ENCODE peak calls at places on chromosomes 16 and 17, in nine cellular contexts. Z is foreskin keratinocyte; W is stimulated activated CD4-positive, alpha-beta T cell treated with anti-CD3 and anti-CD28 coated beads, Interleukin-12 subunit alpha, Interleukin-12 subunit beta, amount 100 ng/mL, for 4 hours; Y is H9; G is dermis microvascular lymphatic vessel endothelial cell; J is Right ventricle myocardium superior; K is activated CD8-positive, alpha-beta memory T cell treated with anti-CD3 and anti-CD28 coated beads, Interleukin-2, amount 50 U/mL, for 48 hours; S is B cell; U is T-helper 2 cell. C is an unnamed sample.

GRCh38 chr17:48143629-48144028 is 36.1 kb downstream of the SNX11 start:
- DNase-seq in Z (no peak), J (no peak), Y (no peak), W (no peak), S (no peak), K (no peak), G (no peak), U (no peak), C (peak)

GRCh38 chr17:20267459-20267842 is 199.9 kb downstream of the LGALS9B start:
- DNase-seq in W (peak), K (no peak), S (no peak), Z (no peak), U (peak), J (no peak), Y (no peak), G (no peak), C (no peak)

GRCh38 chr17:14305785-14306496 is 5.1 kb downstream of the HS3ST3B1 start:
- DNase-seq in S (no peak), K (no peak), G (no peak), Z (no peak), W (no peak), J (no peak), Y (peak), U (no peak), C (no peak)

GRCh38 chr17:63930951-63931575 is 1.1 kb downstream of the CD79B start:
- DNase-seq in G (no peak), K (peak), U (peak), S (peak), Z (no peak), Y (peak), W (peak), J (peak), C (peak)

GRCh38 chr16:11001611-11002010 is 57.2 kb downstream of the CLEC16A start:
- DNase-seq in S (no peak), Z (no peak), K (no peak), J (no peak), W (no peak), Y (no peak), U (no peak), G (no peak), C (no peak)

GRCh38 chr17:67647482-67647881 is 70.3 kb upstream of the NOL11 start:
- DNase-seq in K (no peak), W (no peak), U (no peak), G (no peak), J (no peak), Y (no peak), S (no peak), Z (no peak), C (no peak)

GRCh38 chr17:67602974-67603373 is 114.8 kb upstream of the NOL11 start:
- DNase-seq in Y (peak), G (peak), Z (no peak), U (no peak), W (peak), S (no peak), J (no peak), K (peak), C (peak)

GRCh38 chr16:866252-866651 is 65.7 kb upstream of the GNG13 start:
- DNase-seq in Z (no peak), Y (no peak), J (no peak), W (no peak), K (no peak), G (no peak), U (no peak), S (no peak), C (no peak)

GRCh38 chr17:61495161-61495857 is 43.1 kb downstream of the TBX4 start:
- DNase-seq in J (no peak), U (no peak), Y (no peak), G (no peak), W (no peak), K (no peak), Z (no peak), S (no peak), C (no peak)

GRCh38 chr17:51604299-51605020 is 344.1 kb downstream of the UTP18 start:
- DNase-seq in G (no peak), Y (no peak), K (no peak), W (no peak), J (no peak), Z (no peak), S (no peak), U (no peak), C (no peak)